ENCODE peak calls at places on chromosomes 13 and 19, in nine cellular contexts. W is stimulated activated CD4-positive, alpha-beta T cell treated with anti-CD3 and anti-CD28 coated beads, Interleukin-2, amount 100 ng/mL, for 4 hours; N is A673; X is right lobe of liver; G is RPMI7951; Z is left cardiac atrium; H is stimulated activated CD8-positive, alpha-beta memory T cell treated with anti-CD3 and anti-CD28 coated beads, Interleukin-4, amount 100 ng/mL, for 1 hour; B is hypothalamus; O is hepatocyte. Q is an unnamed sample.

GRCh38 chr13:94710881-94711560 is 1.3 kb downstream of the SOX21 start:
- DNase-seq in H (no peak), Z (no peak), O (peak), X (no peak), B (no peak), N (peak), G (no peak), W (no peak), Q (peak)

GRCh38 chr19:14106840-14107239 is 10.7 kb downstream of the PRKACA start:
- DNase-seq in G (no peak), H (no peak), N (no peak), X (no peak), Z (no peak), W (no peak), B (no peak), O (no peak), Q (no peak)

GRCh38 chr19:19105365-19106060 is 32.8 kb downstream of the TMEM161A start:
- DNase-seq in N (peak), O (peak), W (no peak), X (no peak), H (no peak), G (peak), Z (peak), B (no peak), Q (peak)

GRCh38 chr13:39565036-39565949 is 37.7 kb downstream of the LHFPL6 start:
- DNase-seq in G (peak), N (peak), W (no peak), O (peak), H (no peak), B (no peak), Z (peak), X (no peak), Q (no peak)

GRCh38 chr13:49933511-49933910 is 2.6 kb downstream of the SPRYD7 start:
- DNase-seq in N (no peak), G (no peak), Z (no peak), X (no peak), W (no peak), B (no peak), H (no peak), O (no peak), Q (no peak)

GRCh38 chr19:45451181-45451849 is 16.5 kb upstream of the FOSB start:
- DNase-seq in H (no peak), Z (no peak), N (no peak), B (no peak), O (peak), G (peak), W (no peak), X (no peak), Q (peak)

GRCh38 chr13:42039457-42039945 is 8.9 kb upstream of the DGKH start:
- DNase-seq in W (no peak), N (no peak), H (no peak), G (no peak), B (no peak), Z (no peak), O (no peak), X (no peak), Q (no peak)

GRCh38 chr13:101916758-101917474 is 464.4 kb downstream of the ITGBL1 start:
- DNase-seq in H (no peak), N (no peak), Z (no peak), W (no peak), G (no peak), B (no peak), O (no peak), X (no peak), Q (peak)

GRCh38 chr13:74444161-74444571 is 310.0 kb upstream of the KLF12 start:
- DNase-seq in Z (no peak), G (peak), O (no peak), B (no peak), H (no peak), N (no peak), X (no peak), W (no peak), Q (peak)

GRCh38 chr19:23460656-23461055 is 65.4 kb upstream of the ZNF91 start:
- DNase-seq in Z (no peak), H (no peak), N (no peak), X (no peak), O (no peak), G (peak), B (no peak), W (no peak), Q (no peak)

GRCh38 chr13:26325876-26326275 is 71.9 kb downstream of the CDK8 start:
- DNase-seq in X (no peak), N (no peak), Z (no peak), O (no peak), B (no peak), W (no peak), G (no peak), H (no peak), Q (no peak)

GRCh38 chr19:1672038-1672768 is 19.8 kb upstream of the TCF3 start:
- DNase-seq in O (peak), B (no peak), N (peak), G (peak), W (peak), H (peak), X (no peak), Z (peak), Q (peak)

GRCh38 chr19:54029930-54030490 is 33.7 kb downstream of the VSTM1 start:
- DNase-seq in G (peak), H (peak), X (no peak), W (peak), Z (peak), N (peak), B (no peak), O (peak), Q (peak)

GRCh38 chr19:16376649-16377048 is 52.0 kb downstream of the KLF2 start:
- DNase-seq in Z (no peak), N (peak), H (no peak), G (no peak), O (no peak), X (no peak), B (no peak), W (no peak), Q (peak)

GRCh38 chr13:98751397-98752110 is 918 bp downstream of the SLC15A1 start:
- DNase-seq in H (no peak), B (no peak), N (peak), Z (no peak), O (peak), W (no peak), G (no peak), X (no peak), Q (peak)

GRCh38 chr13:95323930-95324662 is 22.8 kb upstream of the ABCC4 start:
- DNase-seq in N (no peak), X (no peak), W (no peak), B (no peak), O (no peak), H (no peak), Z (no peak), G (no peak), Q (no peak)

GRCh38 chr13:112748947-112749346 is 59.1 kb downstream of the ATP11A start:
- DNase-seq in N (no peak), Z (peak), H (no peak), G (no peak), B (peak), W (no peak), X (no peak), O (no peak), Q (peak)

GRCh38 chr13:32408296-32408998 is 19.5 kb downstream of the N4BP2L1 start:
- DNase-seq in Z (no peak), H (no peak), N (no peak), X (no peak), B (no peak), W (no peak), G (no peak), O (no peak), Q (no peak)

GRCh38 chr13:83449666-83450395 is 432.4 kb downstream of the SLITRK1 start:
- DNase-seq in O (no peak), B (no peak), X (no peak), H (no peak), Z (no peak), G (peak), W (no peak), N (no peak), Q (no peak)

GRCh38 chr13:26760835-26761582 is 423 bp upstream of the GPR12 start:
- DNase-seq in B (no peak), N (no peak), Z (no peak), H (no peak), X (no peak), O (no peak), G (no peak), W (no peak), Q (no peak)

GRCh38 chr13:110373617-110374016 is 66.5 kb downstream of the COL4A2 start:
- DNase-seq in H (no peak), Z (no peak), N (no peak), W (no peak), G (no peak), O (no peak), X (no peak), B (no peak), Q (no peak)

GRCh38 chr13:47220453-47221150 is 323.7 kb upstream of the HTR2A start:
- DNase-seq in H (no peak), N (no peak), X (no peak), B (no peak), G (no peak), W (no peak), O (no peak), Z (no peak), Q (peak)

GRCh38 chr19:33280351-33280921 is 21.9 kb downstream of the CEBPA start:
- DNase-seq in H (no peak), O (no peak), G (no peak), B (no peak), N (no peak), Z (peak), X (no peak), W (no peak), Q (no peak)

GRCh38 chr19:21474671-21475181 is 30.7 kb upstream of the ZNF429 start:
- DNase-seq in B (peak), Z (peak), X (peak), W (peak), G (peak), O (peak), H (peak), N (no peak), Q (no peak)

GRCh38 chr19:30225615-30226463 is 146.3 kb upstream of the ZNF536 start:
- DNase-seq in G (no peak), H (no peak), O (peak), W (no peak), N (peak), X (no peak), Z (no peak), B (no peak), Q (peak)

GRCh38 chr13:60981407-60981806 is 434.2 kb downstream of the PCDH20 start:
- DNase-seq in G (no peak), H (no peak), X (no peak), N (no peak), W (no peak), B (no peak), Z (no peak), O (no peak), Q (no peak)

GRCh38 chr13:34249546-34249945 is 431.6 kb downstream of the RFC3 start:
- DNase-seq in X (no peak), H (no peak), N (no peak), Z (no peak), B (no peak), G (no peak), W (no peak), O (no peak), Q (no peak)

GRCh38 chr13:80199585-80200292 is 141.2 kb downstream of the SPRY2 start:
- DNase-seq in H (no peak), G (no peak), Z (no peak), B (no peak), O (no peak), X (no peak), W (no peak), N (no peak), Q (no peak)

GRCh38 chr19:3556423-3556977 is 886 bp downstream of the MFSD12 start:
- DNase-seq in H (no peak), O (no peak), W (no peak), N (no peak), G (no peak), X (no peak), Z (no peak), B (no peak), Q (no peak)

GRCh38 chr13:96958286-96958891 is 35.9 kb downstream of the OXGR1 start:
- DNase-seq in Z (no peak), W (no peak), X (no peak), N (peak), G (no peak), O (peak), B (no peak), H (no peak), Q (peak)

Q was measured in NCI-H82.